ENCODE peak calls at places on chromosomes 1 and 21, in nine cellular contexts. One of them, this sample, is unnamed.

GRCh38 chr1:100183370-100183769 is 5.3 kb upstream of the LRRC39 start:
- DNase-seq in AG10803: no peak
- DNase-seq in GM10248: no peak
- DNase-seq in cardiac fibroblast: no peak
- DNase-seq in left lung: no peak
- DNase-seq in bronchial epithelial cell: no peak
- DNase-seq in progenitor cell of endocrine pancreas: no peak
- DNase-seq in nephron progenitor cell: no peak
- DNase-seq in adrenal gland: no peak
- DNase-seq in this sample: no peak

GRCh38 chr1:24541711-24542346 is 14.1 kb upstream of the NCMAP start:
- DNase-seq in left lung: no peak
- DNase-seq in adrenal gland: no peak
- DNase-seq in GM10248: no peak
- DNase-seq in progenitor cell of endocrine pancreas: no peak
- DNase-seq in cardiac fibroblast: no peak
- DNase-seq in bronchial epithelial cell: no peak
- DNase-seq in nephron progenitor cell: peak; percentile 11
- DNase-seq in AG10803: no peak
- DNase-seq in this sample: peak; percentile 37

GRCh38 chr1:226600254-226600653 is 51.7 kb downstream of the STUM start:
- DNase-seq in left lung: no peak
- DNase-seq in adrenal gland: no peak
- DNase-seq in GM10248: no peak
- DNase-seq in nephron progenitor cell: no peak
- DNase-seq in bronchial epithelial cell: no peak
- DNase-seq in AG10803: no peak
- DNase-seq in progenitor cell of endocrine pancreas: no peak
- DNase-seq in cardiac fibroblast: no peak
- DNase-seq in this sample: no peak

GRCh38 chr21:44814498-44815023 is 3.3 kb downstream of the SUMO3 start:
- DNase-seq in GM10248: no peak
- DNase-seq in left lung: no peak
- DNase-seq in nephron progenitor cell: no peak
- DNase-seq in adrenal gland: no peak
- DNase-seq in AG10803: no peak
- DNase-seq in cardiac fibroblast: peak; percentile 38
- DNase-seq in bronchial epithelial cell: no peak
- DNase-seq in progenitor cell of endocrine pancreas: no peak
- DNase-seq in this sample: no peak

GRCh38 chr1:22572778-22573177 is 9.5 kb downstream of the EPHA8 start:
- DNase-seq in AG10803: no peak
- DNase-seq in progenitor cell of endocrine pancreas: no peak
- DNase-seq in cardiac fibroblast: no peak
- DNase-seq in GM10248: no peak
- DNase-seq in nephron progenitor cell: no peak
- DNase-seq in adrenal gland: no peak
- DNase-seq in bronchial epithelial cell: no peak
- DNase-seq in left lung: no peak
- DNase-seq in this sample: no peak

GRCh38 chr1:226681652-226682493 is 57.2 kb downstream of the ITPKB start:
- DNase-seq in adrenal gland: no peak
- DNase-seq in AG10803: no peak
- DNase-seq in cardiac fibroblast: no peak
- DNase-seq in bronchial epithelial cell: no peak
- DNase-seq in GM10248: no peak
- DNase-seq in nephron progenitor cell: no peak
- DNase-seq in progenitor cell of endocrine pancreas: no peak
- DNase-seq in left lung: no peak
- DNase-seq in this sample: no peak

GRCh38 chr1:87953732-87954344 is 625.2 kb downstream of the LMO4 start:
- DNase-seq in nephron progenitor cell: peak; percentile 54
- DNase-seq in progenitor cell of endocrine pancreas: peak; percentile 41
- DNase-seq in bronchial epithelial cell: peak; percentile 67
- DNase-seq in left lung: no peak
- DNase-seq in cardiac fibroblast: peak; percentile 88
- DNase-seq in AG10803: peak; percentile 71
- DNase-seq in adrenal gland: peak; percentile 70
- DNase-seq in GM10248: peak; percentile 32
- DNase-seq in this sample: peak; percentile 52

GRCh38 chr1:160567858-160568682 is 11.2 kb downstream of the CD84 start:
- DNase-seq in left lung: no peak
- DNase-seq in adrenal gland: no peak
- DNase-seq in cardiac fibroblast: no peak
- DNase-seq in GM10248: no peak
- DNase-seq in AG10803: no peak
- DNase-seq in nephron progenitor cell: no peak
- DNase-seq in progenitor cell of endocrine pancreas: no peak
- DNase-seq in bronchial epithelial cell: no peak
- DNase-seq in this sample: no peak

GRCh38 chr1:201896951-201897391 is 8.3 kb downstream of the SHISA4 start:
- DNase-seq in GM10248: no peak
- DNase-seq in AG10803: peak; percentile 80
- DNase-seq in progenitor cell of endocrine pancreas: no peak
- DNase-seq in nephron progenitor cell: no peak
- DNase-seq in adrenal gland: no peak
- DNase-seq in left lung: no peak
- DNase-seq in bronchial epithelial cell: peak; percentile 52
- DNase-seq in cardiac fibroblast: peak; percentile 74
- DNase-seq in this sample: no peak

GRCh38 chr1:12356004-12356890 is 126.4 kb downstream of the VPS13D start:
- DNase-seq in cardiac fibroblast: peak; percentile 41
- DNase-seq in AG10803: no peak
- DNase-seq in left lung: no peak
- DNase-seq in bronchial epithelial cell: peak; percentile 65
- DNase-seq in nephron progenitor cell: no peak
- DNase-seq in adrenal gland: no peak
- DNase-seq in GM10248: no peak
- DNase-seq in progenitor cell of endocrine pancreas: no peak
- DNase-seq in this sample: no peak

GRCh38 chr1:10791117-10791951 is 5.1 kb downstream of the CASZ1 start:
- DNase-seq in progenitor cell of endocrine pancreas: no peak
- DNase-seq in adrenal gland: no peak
- DNase-seq in cardiac fibroblast: no peak
- DNase-seq in GM10248: no peak
- DNase-seq in left lung: no peak
- DNase-seq in AG10803: no peak
- DNase-seq in bronchial epithelial cell: no peak
- DNase-seq in nephron progenitor cell: peak; percentile 44
- DNase-seq in this sample: no peak

GRCh38 chr1:190129367-190129766 is 348.3 kb downstream of the BRINP3 start:
- DNase-seq in progenitor cell of endocrine pancreas: no peak
- DNase-seq in GM10248: no peak
- DNase-seq in cardiac fibroblast: no peak
- DNase-seq in adrenal gland: no peak
- DNase-seq in left lung: no peak
- DNase-seq in nephron progenitor cell: no peak
- DNase-seq in AG10803: no peak
- DNase-seq in bronchial epithelial cell: no peak
- DNase-seq in this sample: no peak

GRCh38 chr21:37562920-37563640 is 196.5 kb downstream of the DYRK1A start:
- DNase-seq in nephron progenitor cell: no peak
- DNase-seq in progenitor cell of endocrine pancreas: no peak
- DNase-seq in left lung: no peak
- DNase-seq in AG10803: no peak
- DNase-seq in cardiac fibroblast: no peak
- DNase-seq in bronchial epithelial cell: no peak
- DNase-seq in GM10248: no peak
- DNase-seq in adrenal gland: peak; percentile 55
- DNase-seq in this sample: no peak

DNA sequence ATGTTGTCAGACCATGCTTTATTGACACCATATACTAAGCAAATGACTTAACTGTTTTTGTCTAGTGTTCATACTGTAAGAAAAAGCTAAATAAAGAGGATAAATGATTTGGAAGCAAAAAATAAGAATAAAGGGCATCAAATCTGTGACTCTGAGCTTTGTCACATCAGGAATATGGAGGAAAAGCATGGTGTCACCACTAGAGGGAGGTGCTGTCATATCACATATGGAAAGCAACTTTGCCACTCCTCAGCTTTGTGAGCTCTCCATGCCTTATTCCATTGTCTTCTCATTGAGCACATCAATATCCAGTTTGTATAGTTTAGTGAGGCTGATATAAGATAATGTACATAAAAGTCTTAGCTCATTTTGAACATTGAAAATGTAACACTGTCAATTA is 20.8 kb upstream of the GBP1 start:
- DNase-seq in GM10248: peak; percentile 49
- DNase-seq in nephron progenitor cell: no peak
- DNase-seq in AG10803: peak; percentile 69
- DNase-seq in progenitor cell of endocrine pancreas: no peak
- DNase-seq in adrenal gland: peak; percentile 57
- DNase-seq in bronchial epithelial cell: no peak
- DNase-seq in cardiac fibroblast: peak; percentile 71
- DNase-seq in left lung: no peak
- DNase-seq in this sample: no peak
- TF ChIP-seq CTCF in GM10248: peak; percentile 46
- TF ChIP-seq CTCF in nephron progenitor cell: no peak
- TF ChIP-seq CTCF in AG10803: peak; percentile 95
- TF ChIP-seq CTCF in progenitor cell of endocrine pancreas: no peak
- TF ChIP-seq CTCF in adrenal gland: peak; percentile 73
- TF ChIP-seq CTCF in bronchial epithelial cell: no peak
- TF ChIP-seq CTCF in cardiac fibroblast: peak; percentile 59
- TF ChIP-seq CTCF in left lung: peak; percentile 48
- TF ChIP-seq CTCF in this sample: no peak

DNA sequence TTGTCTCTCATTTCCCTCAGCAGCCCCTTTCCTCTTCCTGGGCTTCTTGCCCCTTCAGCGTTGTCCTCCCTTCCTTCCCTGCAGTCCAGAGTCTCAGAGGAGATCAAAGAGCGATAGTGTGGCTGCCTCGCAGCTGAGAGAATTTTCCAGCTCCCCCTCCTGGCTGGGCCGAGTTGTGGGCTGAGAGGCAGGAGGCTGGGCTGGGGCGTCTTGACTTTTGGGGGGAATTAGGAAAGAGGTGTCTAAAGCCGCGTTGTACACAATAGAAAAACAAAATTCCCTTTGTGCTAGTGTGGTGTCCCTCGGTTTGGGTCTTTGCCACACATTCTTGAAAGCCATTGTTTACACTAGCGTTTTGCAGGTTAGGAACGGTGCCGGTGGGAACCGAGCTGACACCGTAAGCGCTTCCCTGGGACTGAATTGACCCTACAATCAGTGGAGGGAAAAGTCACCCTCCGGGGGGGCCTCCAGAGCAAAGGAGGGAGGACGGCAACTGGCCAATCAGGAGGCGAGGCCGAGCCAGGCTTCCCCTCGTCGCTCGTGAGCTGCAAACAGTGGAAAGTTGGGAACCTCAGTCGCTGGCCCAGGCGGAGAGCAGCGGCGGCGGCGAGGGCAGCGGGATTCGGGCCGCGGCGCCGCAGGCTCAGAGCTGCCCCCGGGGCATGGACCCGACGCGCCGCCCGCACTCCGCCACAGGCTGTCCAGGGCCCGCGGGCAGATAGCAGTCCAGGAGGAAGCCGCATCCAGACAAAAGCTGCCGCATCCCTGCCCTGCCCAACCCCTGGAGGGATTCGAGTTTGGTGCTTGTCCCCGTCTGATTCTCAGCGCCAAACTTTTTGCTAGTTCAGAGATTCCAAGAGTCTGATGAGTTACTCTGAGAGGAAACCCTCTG is at the start of gene HMCN1:
- DNase-seq in nephron progenitor cell: peak; percentile 82
- DNase-seq in GM10248: no peak
- DNase-seq in left lung: peak; percentile 85
- DNase-seq in bronchial epithelial cell: peak; percentile 31
- DNase-seq in progenitor cell of endocrine pancreas: peak; percentile 37
- DNase-seq in AG10803: peak; percentile 82
- DNase-seq in cardiac fibroblast: peak; percentile 56
- DNase-seq in adrenal gland: peak; percentile 69
- DNase-seq in this sample: peak; percentile 63
- TF ChIP-seq CTCF in nephron progenitor cell: peak; percentile 27
- TF ChIP-seq CTCF in GM10248: peak; percentile 18
- TF ChIP-seq CTCF in left lung: peak; percentile 15
- TF ChIP-seq CTCF in bronchial epithelial cell: peak; percentile 62
- TF ChIP-seq CTCF in progenitor cell of endocrine pancreas: peak; percentile 52
- TF ChIP-seq CTCF in AG10803: peak; percentile 55
- TF ChIP-seq CTCF in cardiac fibroblast: peak; percentile 53
- TF ChIP-seq CTCF in adrenal gland: no peak
- TF ChIP-seq CTCF in this sample: no peak

DNA sequence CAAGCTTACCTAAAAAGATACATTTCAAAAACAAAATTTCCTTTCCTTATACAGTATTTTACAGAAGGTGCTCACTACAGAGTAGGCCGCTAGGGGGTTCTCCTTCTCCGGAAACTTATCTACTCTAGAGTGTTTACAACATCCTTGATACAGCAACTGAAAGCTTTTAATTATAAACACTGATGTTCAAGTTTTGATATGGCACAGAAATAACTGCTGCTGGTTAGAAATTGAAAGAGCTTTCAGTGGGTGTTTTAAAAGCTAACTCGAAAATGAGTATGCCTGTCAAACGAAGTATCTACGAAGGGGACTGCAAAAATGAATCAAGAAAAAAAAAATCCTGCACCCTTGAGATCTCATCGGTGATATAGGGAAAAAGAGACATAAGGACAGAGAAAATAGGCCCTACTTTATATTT is 1.0 kb downstream of the YOD1 start:
- DNase-seq in adrenal gland: peak; percentile 54
- DNase-seq in left lung: no peak
- DNase-seq in nephron progenitor cell: no peak
- DNase-seq in cardiac fibroblast: peak; percentile 71
- DNase-seq in AG10803: peak; percentile 56
- DNase-seq in progenitor cell of endocrine pancreas: no peak
- DNase-seq in GM10248: peak; percentile 56
- DNase-seq in bronchial epithelial cell: peak; percentile 67
- DNase-seq in this sample: no peak
- TF ChIP-seq CTCF in adrenal gland: peak; percentile 71
- TF ChIP-seq CTCF in left lung: peak; percentile 88
- TF ChIP-seq CTCF in nephron progenitor cell: peak; percentile 76
- TF ChIP-seq CTCF in cardiac fibroblast: peak; percentile 80
- TF ChIP-seq CTCF in AG10803: peak; percentile 89
- TF ChIP-seq CTCF in progenitor cell of endocrine pancreas: peak; percentile 84
- TF ChIP-seq CTCF in GM10248: peak; percentile 66
- TF ChIP-seq CTCF in bronchial epithelial cell: peak; percentile 53
- TF ChIP-seq CTCF in this sample: peak; percentile 83

GRCh38 chr1:102628008-102628736 is 480.1 kb downstream of the COL11A1 start:
- DNase-seq in nephron progenitor cell: no peak
- DNase-seq in AG10803: no peak
- DNase-seq in bronchial epithelial cell: no peak
- DNase-seq in GM10248: no peak
- DNase-seq in progenitor cell of endocrine pancreas: no peak
- DNase-seq in cardiac fibroblast: peak; percentile 1
- DNase-seq in adrenal gland: no peak
- DNase-seq in left lung: no peak
- DNase-seq in this sample: no peak
- TF ChIP-seq CTCF in nephron progenitor cell: no peak
- TF ChIP-seq CTCF in AG10803: no peak
- TF ChIP-seq CTCF in bronchial epithelial cell: no peak
- TF ChIP-seq CTCF in GM10248: no peak
- TF ChIP-seq CTCF in progenitor cell of endocrine pancreas: no peak
- TF ChIP-seq CTCF in cardiac fibroblast: no peak
- TF ChIP-seq CTCF in adrenal gland: no peak
- TF ChIP-seq CTCF in left lung: no peak
- TF ChIP-seq CTCF in this sample: no peak

GRCh38 chr1:222167111-222167510 is 380.8 kb downstream of the HHIPL2 start:
- DNase-seq in AG10803: peak; percentile 95
- DNase-seq in cardiac fibroblast: peak; percentile 86
- DNase-seq in progenitor cell of endocrine pancreas: peak; percentile 16
- DNase-seq in GM10248: peak; percentile 29
- DNase-seq in left lung: peak; percentile 49
- DNase-seq in nephron progenitor cell: peak; percentile 51
- DNase-seq in adrenal gland: peak; percentile 38
- DNase-seq in bronchial epithelial cell: peak; percentile 100
- DNase-seq in this sample: peak; percentile 43
- TF ChIP-seq CTCF in AG10803: peak; percentile 73
- TF ChIP-seq CTCF in cardiac fibroblast: peak; percentile 74
- TF ChIP-seq CTCF in progenitor cell of endocrine pancreas: peak; percentile 65
- TF ChIP-seq CTCF in GM10248: peak; percentile 39
- TF ChIP-seq CTCF in left lung: peak; percentile 64
- TF ChIP-seq CTCF in nephron progenitor cell: peak; percentile 55
- TF ChIP-seq CTCF in adrenal gland: peak; percentile 18
- TF ChIP-seq CTCF in bronchial epithelial cell: peak; percentile 72
- TF ChIP-seq CTCF in this sample: peak; percentile 72

This sample was measured in glutamatergic neuron.